ENCODE peak calls at places on chromosome 16, in nine cellular contexts. K, M, R, A, U, I, T, F and C are unnamed samples. For H3K4me1 and H3K36me3, the result is how much of the 10 kb centered on the place peaks cover.

GRCh38 chr16:23293016-23293415 is 9.1 kb upstream of the SCNN1B start:
- DNase-seq in U (no peak), A (no peak), F (no peak), K (no peak), T (no peak), R (no peak), M (no peak), I (no peak), C (no peak)

GRCh38 chr16:79007614-79008013 is 592.9 kb downstream of the MAF start:
- DNase-seq in U (no peak), R (no peak), A (no peak), M (no peak), I (no peak), T (no peak), K (no peak), F (no peak), C (no peak)

GRCh38 chr16:54651440-54651839 is 279.2 kb upstream of the IRX5 start:
- DNase-seq in U (peak), M (no peak), T (no peak), F (no peak), I (no peak), R (no peak), K (no peak), A (no peak), C (no peak)

GRCh38 chr16:53822936-53823529 is 119.1 kb downstream of the FTO start:
- DNase-seq in T (no peak), F (no peak), R (no peak), U (no peak), I (no peak), A (no peak), M (no peak), K (no peak), C (no peak)

GRCh38 chr16:77564791-77565390 is 130.1 kb upstream of the ADAMTS18 start:
- DNase-seq in T (no peak), M (no peak), U (no peak), A (no peak), K (no peak), R (no peak), I (no peak), F (no peak), C (no peak)

GRCh38 chr16:15502041-15502725 is 67.8 kb downstream of the BMERB1 start:
- DNase-seq in R (no peak), K (no peak), M (no peak), I (no peak), T (no peak), A (no peak), F (no peak), U (no peak), C (no peak)

GRCh38 chr16:10990378-10990777 is 46.0 kb downstream of the CLEC16A start:
- DNase-seq in R (no peak), U (no peak), F (no peak), A (no peak), K (no peak), I (no peak), M (no peak), T (no peak), C (no peak)

GRCh38 chr16:85284138-85284897 is 172.0 kb upstream of the CIBAR2 start:
- DNase-seq in R (no peak), I (no peak), M (no peak), T (no peak), F (no peak), K (no peak), A (no peak), U (no peak), C (no peak)

GRCh38 chr16:24758373-24758772 is 28.9 kb downstream of the TNRC6A start:
- DNase-seq in U (no peak), R (no peak), A (no peak), K (no peak), M (no peak), F (no peak), I (no peak), T (no peak), C (no peak)

GRCh38 chr16:13348416-13348815 is 447.0 kb downstream of the SHISA9 start:
- DNase-seq in M (no peak), U (no peak), I (no peak), A (no peak), K (no peak), F (no peak), R (no peak), T (no peak), C (no peak)

GRCh38 chr16:21937387-21937829 is 15.8 kb upstream of the UQCRC2 start:
- DNase-seq in T (no peak), I (no peak), F (no peak), K (no peak), U (no peak), M (no peak), R (no peak), A (no peak), C (no peak)

GRCh38 chr16:70508752-70509151 is 14.6 kb downstream of the COG4 start:
- DNase-seq in A (no peak), T (no peak), F (no peak), I (no peak), K (no peak), R (no peak), M (no peak), U (no peak), C (no peak)

GRCh38 chr16:3187798-3188674 is at the start of gene OR1F1:
- DNase-seq in T (no peak), A (no peak), R (peak), I (no peak), K (no peak), U (no peak), F (no peak), M (no peak), C (no peak)
- H3K4me3 ChIP-seq in T (no peak), A (peak), R (peak), I (no peak), K (peak), U (peak), F (peak), M (peak), C (no peak)

DNA sequence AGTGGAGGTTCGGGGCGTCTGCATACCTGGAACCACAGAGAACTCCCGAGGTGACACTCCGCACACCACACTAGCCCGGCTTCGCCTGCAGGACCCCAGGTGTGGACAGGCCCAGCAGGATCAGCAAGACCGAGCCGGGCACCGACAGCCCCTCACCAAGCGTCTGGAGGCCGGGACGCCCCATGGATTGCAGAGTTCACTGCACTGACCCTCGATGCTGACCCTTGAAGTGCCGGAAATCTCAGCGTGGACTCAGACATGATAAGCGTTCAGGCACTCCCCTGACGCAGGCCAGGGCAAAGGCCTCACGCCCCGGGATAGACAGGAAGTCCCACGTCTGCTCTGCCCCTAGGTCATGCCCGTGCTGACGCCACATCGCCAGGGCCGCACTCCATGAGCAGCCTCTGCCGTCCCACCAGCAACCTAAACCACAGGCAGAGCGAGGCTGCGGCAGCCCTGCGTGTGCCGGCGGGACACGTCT is 26.0 kb downstream of the ACSF3 start:
- DNase-seq in K (no peak), F (no peak), R (peak), T (no peak), M (peak), U (no peak), A (no peak), I (no peak), C (peak)
- H3K4me1 ChIP-seq in K (under half), F (under half), R (half or more), T (under half), M (under half), U (under half), A (under half), I (under half), C (under half)

GRCh38 chr16:87008664-87009063 is 308.5 kb downstream of the C16orf95 start:
- DNase-seq in F (no peak), A (no peak), M (peak), K (no peak), I (no peak), U (no peak), T (no peak), R (no peak), C (no peak)
- H3K36me3 ChIP-seq in F (under half), A (under half), M (under half), K (under half), I (under half), U (under half), T (under half), R (under half), C (under half)

GRCh38 chr16:9070295-9070694 is 21.1 kb upstream of the HAPSTR1 start:
- DNase-seq in A (no peak), M (no peak), R (peak), I (no peak), U (no peak), K (no peak), F (no peak), T (no peak), C (no peak)

GRCh38 chr16:9075299-9076071 is 16.0 kb upstream of the HAPSTR1 start:
- DNase-seq in F (no peak), I (no peak), U (no peak), T (no peak), K (no peak), R (no peak), A (no peak), M (no peak), C (no peak)

GRCh38 chr16:9068886-9069285 is 22.6 kb upstream of the HAPSTR1 start:
- DNase-seq in T (no peak), U (no peak), R (no peak), M (no peak), I (no peak), K (no peak), A (no peak), F (no peak), C (no peak)

GRCh38 chr16:9077001-9077809 is 14.2 kb upstream of the HAPSTR1 start:
- DNase-seq in U (no peak), M (no peak), R (no peak), A (no peak), T (no peak), I (no peak), K (no peak), F (no peak), C (no peak)

DNA sequence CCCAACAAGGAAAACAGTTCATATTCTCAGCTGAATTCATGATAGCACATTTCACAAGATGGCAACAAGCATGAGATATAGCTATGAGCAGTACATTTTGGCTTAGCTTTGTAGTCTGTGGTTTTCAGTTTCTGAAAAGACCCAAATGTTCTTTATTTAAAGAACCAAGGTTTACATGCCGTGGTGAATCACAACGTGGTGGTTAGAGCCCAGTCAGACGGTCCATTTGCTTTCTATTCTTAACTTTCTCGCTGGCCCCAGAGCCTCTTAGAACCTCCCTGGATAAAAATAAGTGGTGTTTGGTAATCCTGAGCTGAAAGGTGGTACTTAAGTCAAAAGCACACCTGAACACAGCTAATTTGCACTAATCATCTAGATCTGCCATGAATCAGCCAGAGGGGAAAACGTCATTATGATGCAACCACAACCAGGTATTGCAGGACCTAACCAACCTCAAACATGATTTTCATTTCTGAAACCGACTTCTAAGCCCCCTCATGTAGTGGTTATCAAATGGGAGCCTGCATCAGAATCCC is 18.6 kb upstream of the HAPSTR1 start:
- DNase-seq in A (no peak), M (no peak), T (no peak), U (no peak), I (no peak), K (no peak), F (no peak), R (no peak), C (no peak)
- H3K4me3 ChIP-seq in A (no peak), M (no peak), T (no peak), U (no peak), I (no peak), K (no peak), F (no peak), R (no peak), C (no peak)

GRCh38 chr16:67397812-67398545 is 4.7 kb upstream of the TPPP3 start:
- DNase-seq in A (no peak), F (no peak), R (peak), U (no peak), M (peak), T (no peak), K (no peak), I (no peak), C (no peak)

GRCh38 chr16:67398546-67399217 is 5.4 kb upstream of the TPPP3 start:
- DNase-seq in U (no peak), T (no peak), I (no peak), R (peak), F (no peak), A (no peak), M (peak), K (no peak), C (no peak)

GRCh38 chr16:67396159-67396774 is 3.0 kb upstream of the TPPP3 start:
- DNase-seq in K (peak), I (peak), M (peak), R (peak), A (peak), T (peak), F (peak), U (no peak), C (peak)

GRCh38 chr16:67396775-67397450 is 3.6 kb upstream of the TPPP3 start:
- DNase-seq in I (no peak), R (peak), K (no peak), T (no peak), F (no peak), M (no peak), A (no peak), U (no peak), C (no peak)

GRCh38 chr16:67397451-67397801 is 4.1 kb upstream of the TPPP3 start:
- DNase-seq in K (no peak), T (no peak), I (no peak), R (peak), F (no peak), A (no peak), M (peak), U (no peak), C (peak)
- H3K4me1 ChIP-seq in K (half or more), T (under half), I (under half), R (half or more), F (under half), A (under half), M (under half), U (under half), C (under half)